ENCODE peak calls at places on chromosomes 7 and 10, in four cellular contexts. One of them, this sample, is unnamed.

GRCh38 chr7:12570148-12570528 is 382 bp upstream of the SCIN start:
- DNase-seq in HL-60: no peak
- DNase-seq in WERI-Rb-1: no peak
- DNase-seq in dorsolateral prefrontal cortex: no peak
- DNase-seq in this sample: peak; percentile 20

GRCh38 chr10:5497948-5498730 is 1.2 kb downstream of the CALML5 start:
- DNase-seq in HL-60: no peak
- DNase-seq in dorsolateral prefrontal cortex: no peak
- DNase-seq in WERI-Rb-1: no peak
- DNase-seq in this sample: no peak

GRCh38 chr7:33185786-33186185 is 56.4 kb downstream of the BBS9 start:
- DNase-seq in WERI-Rb-1: no peak
- DNase-seq in dorsolateral prefrontal cortex: no peak
- DNase-seq in HL-60: peak; percentile 1
- DNase-seq in this sample: no peak

GRCh38 chr10:100575781-100576635 is 40.3 kb downstream of the HIF1AN start:
- DNase-seq in HL-60: no peak
- DNase-seq in WERI-Rb-1: no peak
- DNase-seq in dorsolateral prefrontal cortex: no peak
- DNase-seq in this sample: no peak

GRCh38 chr7:78022165-78022564 is 223.6 kb downstream of the PHTF2 start:
- DNase-seq in WERI-Rb-1: no peak
- DNase-seq in HL-60: no peak
- DNase-seq in dorsolateral prefrontal cortex: no peak
- DNase-seq in this sample: no peak

GRCh38 chr10:121590772-121591171 is 7.5 kb downstream of the FGFR2 start:
- DNase-seq in WERI-Rb-1: no peak
- DNase-seq in HL-60: no peak
- DNase-seq in dorsolateral prefrontal cortex: no peak
- DNase-seq in this sample: no peak

GRCh38 chr7:28037220-28038010 is 143.2 kb downstream of the JAZF1 start:
- DNase-seq in HL-60: peak; percentile 44
- DNase-seq in dorsolateral prefrontal cortex: no peak
- DNase-seq in WERI-Rb-1: no peak
- DNase-seq in this sample: peak; percentile 38

GRCh38 chr10:90905925-90906324 is 15.0 kb downstream of the ANKRD1 start:
- DNase-seq in HL-60: no peak
- DNase-seq in dorsolateral prefrontal cortex: no peak
- DNase-seq in WERI-Rb-1: no peak
- DNase-seq in this sample: no peak

GRCh38 chr10:74439213-74439612 is 288.2 kb downstream of the ADK start:
- DNase-seq in HL-60: no peak
- DNase-seq in WERI-Rb-1: no peak
- DNase-seq in dorsolateral prefrontal cortex: no peak
- DNase-seq in this sample: no peak

GRCh38 chr10:4763960-4764428 is 62.0 kb upstream of the AKR1E2 start:
- DNase-seq in HL-60: no peak
- DNase-seq in dorsolateral prefrontal cortex: no peak
- DNase-seq in WERI-Rb-1: no peak
- DNase-seq in this sample: peak; percentile 33

GRCh38 chr7:55786901-55787300 is 75.7 kb downstream of the SEPTIN14 start:
- DNase-seq in dorsolateral prefrontal cortex: no peak
- DNase-seq in WERI-Rb-1: no peak
- DNase-seq in HL-60: no peak
- DNase-seq in this sample: no peak

GRCh38 chr7:13262929-13263530 is 575.6 kb downstream of the ARL4A start:
- DNase-seq in WERI-Rb-1: no peak
- DNase-seq in HL-60: no peak
- DNase-seq in dorsolateral prefrontal cortex: no peak
- DNase-seq in this sample: no peak

GRCh38 chr7:90262438-90262837 is 17.5 kb downstream of the CFAP69 start:
- DNase-seq in dorsolateral prefrontal cortex: no peak
- DNase-seq in WERI-Rb-1: no peak
- DNase-seq in HL-60: no peak
- DNase-seq in this sample: no peak

GRCh38 chr10:93813507-93814465 is 56.0 kb downstream of the LGI1 start:
- DNase-seq in dorsolateral prefrontal cortex: peak; percentile 33
- DNase-seq in WERI-Rb-1: peak; percentile 75
- DNase-seq in HL-60: peak; percentile 24
- DNase-seq in this sample: peak; percentile 53

GRCh38 chr7:1670894-1671875 is 1.1 kb downstream of the ELFN1 start:
- DNase-seq in dorsolateral prefrontal cortex: peak; percentile 14
- DNase-seq in HL-60: no peak
- DNase-seq in WERI-Rb-1: no peak
- DNase-seq in this sample: no peak

DNA sequence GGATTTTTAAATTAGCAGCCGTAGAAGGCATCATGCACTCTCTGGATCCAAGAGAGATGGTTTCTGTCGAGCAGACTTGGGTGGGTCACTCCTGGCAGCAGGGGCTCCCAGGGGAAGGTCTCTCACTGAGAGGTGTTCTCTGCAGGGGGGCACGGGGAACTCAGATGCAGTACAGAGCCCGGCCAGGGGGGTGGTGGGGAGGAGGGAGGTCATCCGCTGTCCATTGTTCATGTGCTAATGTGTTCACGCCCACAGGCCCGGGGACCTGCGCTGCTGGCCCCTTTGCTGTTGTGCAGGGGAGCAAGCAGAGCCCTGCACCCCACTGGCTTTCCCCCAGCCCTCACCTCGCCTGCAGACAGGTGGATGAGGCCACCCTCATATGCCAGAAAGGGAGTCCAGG is 12.4 kb upstream of the TBRG4 start:
- DNase-seq in HL-60: no peak
- DNase-seq in WERI-Rb-1: no peak
- DNase-seq in dorsolateral prefrontal cortex: no peak
- DNase-seq in this sample: no peak
- H3K4me3 ChIP-seq in HL-60: no peak overlapping the region
- H3K4me3 ChIP-seq in WERI-Rb-1: no peak overlapping the region
- H3K4me3 ChIP-seq in dorsolateral prefrontal cortex: no peak overlapping the region
- H3K4me3 ChIP-seq in this sample: no peak overlapping the region

GRCh38 chr10:72954230-72954595 is 393 bp downstream of the PLA2G12B start:
- DNase-seq in HL-60: no peak
- DNase-seq in WERI-Rb-1: no peak
- DNase-seq in dorsolateral prefrontal cortex: no peak
- DNase-seq in this sample: no peak

GRCh38 chr10:72953687-72954086 is 919 bp downstream of the PLA2G12B start:
- DNase-seq in WERI-Rb-1: no peak
- DNase-seq in HL-60: no peak
- DNase-seq in dorsolateral prefrontal cortex: no peak
- DNase-seq in this sample: no peak

GRCh38 chr10:72952901-72953223 is 1.7 kb downstream of the PLA2G12B start:
- DNase-seq in WERI-Rb-1: no peak
- DNase-seq in HL-60: no peak
- DNase-seq in dorsolateral prefrontal cortex: no peak
- DNase-seq in this sample: no peak

GRCh38 chr10:72951760-72952159 is 2.8 kb downstream of the PLA2G12B start:
- DNase-seq in HL-60: no peak
- DNase-seq in WERI-Rb-1: no peak
- DNase-seq in dorsolateral prefrontal cortex: no peak
- DNase-seq in this sample: no peak

GRCh38 chr10:72952189-72952900 is 2.3 kb downstream of the PLA2G12B start:
- DNase-seq in HL-60: no peak
- DNase-seq in WERI-Rb-1: no peak
- DNase-seq in dorsolateral prefrontal cortex: no peak
- DNase-seq in this sample: no peak
- H3K4me3 ChIP-seq in HL-60: no peak overlapping the region
- H3K4me3 ChIP-seq in WERI-Rb-1: no peak overlapping the region
- H3K4me3 ChIP-seq in dorsolateral prefrontal cortex: no peak overlapping the region
- H3K4me3 ChIP-seq in this sample: no peak overlapping the region

GRCh38 chr10:16817125-16818019 is at the start of gene RSU1:
- DNase-seq in dorsolateral prefrontal cortex: peak; percentile 98
- DNase-seq in HL-60: peak; percentile 92
- DNase-seq in WERI-Rb-1: peak; percentile 97
- DNase-seq in this sample: peak; percentile 100

GRCh38 chr10:16819436-16819835 is 2.2 kb upstream of the RSU1 start:
- DNase-seq in WERI-Rb-1: no peak
- DNase-seq in HL-60: no peak
- DNase-seq in dorsolateral prefrontal cortex: no peak
- DNase-seq in this sample: no peak

GRCh38 chr10:16816142-16816541 is 1.1 kb downstream of the RSU1 start:
- DNase-seq in WERI-Rb-1: no peak
- DNase-seq in dorsolateral prefrontal cortex: no peak
- DNase-seq in HL-60: no peak
- DNase-seq in this sample: no peak

GRCh38 chr10:16819026-16819425 is 1.8 kb upstream of the RSU1 start:
- DNase-seq in WERI-Rb-1: no peak
- DNase-seq in dorsolateral prefrontal cortex: no peak
- DNase-seq in HL-60: no peak
- DNase-seq in this sample: no peak

DNA sequence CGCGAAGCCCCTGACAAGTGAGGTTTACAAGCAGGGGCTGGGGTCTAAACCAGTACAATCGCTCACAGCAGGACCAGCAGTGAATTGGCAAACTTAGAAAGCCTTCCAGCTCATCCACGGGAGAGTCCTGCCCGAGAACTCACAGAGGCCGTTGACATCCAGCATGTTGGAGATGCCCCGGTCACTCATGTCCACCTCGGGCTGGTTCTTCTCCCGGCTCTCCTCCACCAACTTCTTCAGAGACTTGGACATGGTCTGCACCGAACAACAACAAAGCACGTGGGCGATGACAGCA is 447 bp downstream of the RSU1 start:
- DNase-seq in WERI-Rb-1: no peak
- DNase-seq in dorsolateral prefrontal cortex: no peak
- DNase-seq in HL-60: no peak
- DNase-seq in this sample: no peak
- H3K4me3 ChIP-seq in WERI-Rb-1: peak overlapping the region; percentile 83
- H3K4me3 ChIP-seq in dorsolateral prefrontal cortex: peak overlapping the region; percentile 75
- H3K4me3 ChIP-seq in HL-60: peak overlapping the region; percentile 87
- H3K4me3 ChIP-seq in this sample: peak overlapping the region; percentile 76

DNA sequence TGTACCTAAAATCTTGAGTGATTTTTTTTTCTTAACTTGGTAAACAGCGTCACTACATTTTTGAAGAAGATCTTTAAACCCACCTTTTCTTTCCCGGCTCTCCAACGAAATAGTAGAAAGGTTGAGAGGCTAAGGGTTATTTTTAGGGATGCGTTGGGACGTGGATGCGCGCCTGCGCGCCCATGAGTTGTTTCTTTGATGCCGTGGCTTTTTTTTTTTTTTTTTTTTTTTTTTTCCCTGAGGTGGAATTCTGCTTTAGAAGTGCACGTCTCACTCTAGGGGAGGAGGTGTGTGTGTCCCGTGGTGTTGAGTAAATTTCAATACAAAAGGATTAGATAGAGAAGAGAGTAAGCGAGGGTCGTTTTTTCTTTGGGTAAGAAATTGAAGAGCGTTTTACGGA is 972 bp upstream of the SP8 start:
- DNase-seq in WERI-Rb-1: no peak
- DNase-seq in dorsolateral prefrontal cortex: no peak
- DNase-seq in HL-60: no peak
- DNase-seq in this sample: no peak
- H3K4me3 ChIP-seq in WERI-Rb-1: peak overlapping the region; percentile 36
- H3K4me3 ChIP-seq in dorsolateral prefrontal cortex: no peak overlapping the region
- H3K4me3 ChIP-seq in HL-60: no peak overlapping the region
- H3K4me3 ChIP-seq in this sample: no peak overlapping the region

GRCh38 chr7:86929293-86930109 is 130.0 kb downstream of the ELAPOR2 start:
- DNase-seq in HL-60: no peak
- DNase-seq in dorsolateral prefrontal cortex: no peak
- DNase-seq in WERI-Rb-1: no peak
- DNase-seq in this sample: no peak
- H3K4me3 ChIP-seq in HL-60: no peak overlapping the region
- H3K4me3 ChIP-seq in dorsolateral prefrontal cortex: no peak overlapping the region
- H3K4me3 ChIP-seq in WERI-Rb-1: no peak overlapping the region
- H3K4me3 ChIP-seq in this sample: no peak overlapping the region

GRCh38 chr7:114088541-114088940 is 169.7 kb upstream of the PPP1R3A start:
- DNase-seq in HL-60: no peak
- DNase-seq in dorsolateral prefrontal cortex: no peak
- DNase-seq in WERI-Rb-1: no peak
- DNase-seq in this sample: no peak
- H3K4me3 ChIP-seq in HL-60: no peak overlapping the region
- H3K4me3 ChIP-seq in dorsolateral prefrontal cortex: no peak overlapping the region
- H3K4me3 ChIP-seq in WERI-Rb-1: peak overlapping the region; percentile 94
- H3K4me3 ChIP-seq in this sample: no peak overlapping the region